ENCODE peak calls at places on chromosome 14, in five cellular contexts. C, X, W, M and A are unnamed samples.

GRCh38 chr14:48792376-48793024 is 793.7 kb downstream of the RPS29 start:
- DNase-seq in X (no peak), C (no peak), M (no peak), W (no peak), A (no peak)

GRCh38 chr14:24316597-24316950 is 5.3 kb downstream of the LTB4R start:
- DNase-seq in W (no peak), C (no peak), M (no peak), X (no peak), A (no peak)

GRCh38 chr14:104563742-104564615 is 15.6 kb upstream of the C14orf180 start:
- DNase-seq in C (peak), M (peak), X (peak), W (peak), A (peak)

GRCh38 chr14:77882098-77882497 is 82.2 kb downstream of the ADCK1 start:
- DNase-seq in C (peak), X (peak), M (no peak), W (no peak), A (peak)

GRCh38 chr14:90276627-90277367 is 20.4 kb downstream of the PSMC1 start:
- DNase-seq in M (no peak), X (no peak), W (peak), C (no peak), A (no peak)

GRCh38 chr14:92694807-92695206 is 53.6 kb downstream of the LGMN start:
- DNase-seq in C (no peak), M (no peak), X (no peak), W (no peak), A (no peak)

GRCh38 chr14:23935158-23935557 is 18.4 kb upstream of the DHRS4 start:
- DNase-seq in W (no peak), X (no peak), M (no peak), C (no peak), A (no peak)

GRCh38 chr14:105851716-105852377 is 325.5 kb downstream of the TMEM121 start:
- DNase-seq in W (no peak), C (no peak), X (no peak), M (no peak), A (peak)

GRCh38 chr14:105907276-105907675 is 380.9 kb downstream of the TMEM121 start:
- DNase-seq in X (no peak), C (no peak), M (no peak), W (no peak), A (no peak)